ENCODE peak calls at places on chromosome 4, in six cellular contexts. A, W, U, E, D and Y are unnamed samples.

GRCh38 chr4:137664416-137664815 is 132.1 kb upstream of the PCDH18 start:
- DNase-seq in A (no peak), W (no peak), U (no peak), E (no peak), D (no peak), Y (no peak)

GRCh38 chr4:76705497-76705896 is 192.4 kb downstream of the SOWAHB start:
- DNase-seq in A (no peak), W (no peak), U (no peak), E (no peak), D (no peak), Y (no peak)

GRCh38 chr4:37480509-37480908 is 205.7 kb downstream of the RELL1 start:
- DNase-seq in A (no peak), W (no peak), U (no peak), E (no peak), D (no peak), Y (no peak)

GRCh38 chr4:102196221-102196620 is 149.1 kb downstream of the SLC39A8 start:
- DNase-seq in A (no peak), W (no peak), U (peak), E (no peak), D (no peak), Y (no peak)

GRCh38 chr4:76003620-76004019 is 3.7 kb downstream of the CXCL9 start:
- DNase-seq in A (no peak), W (no peak), U (no peak), E (no peak), D (no peak), Y (no peak)

GRCh38 chr4:109406337-109406931 is 27.2 kb upstream of the SEC24B start:
- DNase-seq in A (peak), W (peak), U (peak), E (peak), D (peak), Y (peak)

GRCh38 chr4:48742412-48742811 is 37.7 kb downstream of the FRYL start:
- DNase-seq in A (no peak), W (no peak), U (peak), E (no peak), D (no peak), Y (no peak)

GRCh38 chr4:150280081-150280950 is 202.1 kb downstream of the DCLK2 start:
- DNase-seq in A (peak), W (no peak), U (peak), E (no peak), D (peak), Y (no peak)

GRCh38 chr4:32560306-32560705 is 1840.1 kb downstream of the PCDH7 start:
- DNase-seq in A (peak), W (no peak), U (no peak), E (no peak), D (no peak), Y (no peak)

GRCh38 chr4:150160473-150160872 is 82.2 kb downstream of the DCLK2 start:
- DNase-seq in A (no peak), W (no peak), U (peak), E (no peak), D (no peak), Y (no peak)

GRCh38 chr4:304987-305680 is at the start of gene ZNF732:
- DNase-seq in A (no peak), W (no peak), U (peak), E (peak), D (peak), Y (peak)

GRCh38 chr4:5636766-5637670 is 71.3 kb downstream of the EVC2 start:
- DNase-seq in A (no peak), W (no peak), U (no peak), E (no peak), D (no peak), Y (no peak)

GRCh38 chr4:3168029-3168428 is 80.9 kb upstream of the MSANTD1 start:
- DNase-seq in A (no peak), W (no peak), U (no peak), E (peak), D (no peak), Y (peak)

GRCh38 chr4:130197946-130198345 is 1102.0 kb downstream of the C4orf33 start:
- DNase-seq in A (no peak), W (no peak), U (no peak), E (no peak), D (no peak), Y (no peak)

GRCh38 chr4:46442963-46443362 is 53.0 kb upstream of the GABRA2 start:
- DNase-seq in A (no peak), W (no peak), U (no peak), E (no peak), D (no peak), Y (no peak)

GRCh38 chr4:78336093-78336943 is 215.3 kb upstream of the ANXA3 start:
- DNase-seq in A (peak), W (no peak), U (no peak), E (peak), D (no peak), Y (no peak)

GRCh38 chr4:11704136-11704535 is 275.4 kb upstream of the HS3ST1 start:
- DNase-seq in A (no peak), W (no peak), U (no peak), E (no peak), D (no peak), Y (no peak)

GRCh38 chr4:137960371-137961050 is 281.6 kb downstream of the SLC7A11 start:
- DNase-seq in A (no peak), W (no peak), U (no peak), E (no peak), D (no peak), Y (no peak)

GRCh38 chr4:60805500-60806313 is 394.4 kb upstream of the ADGRL3 start:
- DNase-seq in A (peak), W (no peak), U (no peak), E (peak), D (peak), Y (peak)

GRCh38 chr4:8270912-8271815 is 1.6 kb downstream of the HTRA3 start:
- DNase-seq in A (no peak), W (no peak), U (no peak), E (no peak), D (no peak), Y (no peak)

GRCh38 chr4:168840386-168840763 is 169.7 kb downstream of the CBR4 start:
- DNase-seq in A (no peak), W (no peak), U (no peak), E (no peak), D (no peak), Y (no peak)

GRCh38 chr4:86608757-86609375 is 14.8 kb downstream of the PTPN13 start:
- DNase-seq in A (no peak), W (no peak), U (no peak), E (no peak), D (no peak), Y (no peak)

GRCh38 chr4:41219421-41219950 is 5.1 kb upstream of the APBB2 start:
- DNase-seq in A (no peak), W (no peak), U (no peak), E (no peak), D (no peak), Y (no peak)

GRCh38 chr4:145609494-145610427 is 9.4 kb upstream of the MMAA start:
- DNase-seq in A (peak), W (peak), U (peak), E (peak), D (peak), Y (peak)

GRCh38 chr4:107894138-107894603 is 37.2 kb upstream of the CYP2U1 start:
- DNase-seq in A (no peak), W (no peak), U (no peak), E (no peak), D (peak), Y (no peak)

GRCh38 chr4:183658362-183659028 is 490 bp downstream of the RWDD4 start:
- DNase-seq in A (peak), W (no peak), U (peak), E (peak), D (no peak), Y (peak)

GRCh38 chr4:68283095-68283494 is 37.6 kb upstream of the TMPRSS11B start:
- DNase-seq in A (no peak), W (no peak), U (no peak), E (no peak), D (no peak), Y (no peak)

DNA sequence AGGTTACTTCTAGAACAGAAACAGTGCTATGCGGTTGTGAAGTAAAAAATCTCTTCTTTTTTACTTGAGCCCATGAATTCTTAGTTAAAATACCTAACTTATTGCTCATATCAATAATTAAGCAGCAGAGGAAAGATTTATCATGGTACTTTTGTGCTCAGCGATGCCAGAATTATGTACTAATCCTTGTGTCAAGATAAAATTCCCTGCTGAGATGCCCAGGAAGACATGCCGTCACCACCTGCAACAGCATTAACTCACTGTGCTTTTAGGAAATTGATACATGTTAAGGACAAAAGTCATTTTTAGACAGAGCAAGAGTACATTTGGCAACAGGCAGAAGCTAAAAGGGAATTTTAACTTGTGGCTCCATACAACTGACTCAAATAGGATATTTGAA is 138.9 kb downstream of the NPNT start:
- DNase-seq in A (no peak), W (no peak), U (no peak), E (no peak), D (no peak), Y (no peak)
- H2AFZ ChIP-seq in A (no peak), W (no peak), U (no peak), E (no peak), D (no peak), Y (no peak)

GRCh38 chr4:38663021-38663800 is 788 bp upstream of the KLF3 start:
- DNase-seq in A (no peak), W (no peak), U (peak), E (peak), D (peak), Y (no peak)

GRCh38 chr4:38667005-38667771 is 3.2 kb downstream of the KLF3 start:
- DNase-seq in A (peak), W (peak), U (peak), E (peak), D (peak), Y (peak)

GRCh38 chr4:38663801-38664703 is at the start of gene KLF3:
- DNase-seq in A (peak), W (peak), U (peak), E (peak), D (peak), Y (peak)

GRCh38 chr4:38665846-38666490 is 2.0 kb downstream of the KLF3 start:
- DNase-seq in A (no peak), W (no peak), U (peak), E (no peak), D (no peak), Y (no peak)

DNA sequence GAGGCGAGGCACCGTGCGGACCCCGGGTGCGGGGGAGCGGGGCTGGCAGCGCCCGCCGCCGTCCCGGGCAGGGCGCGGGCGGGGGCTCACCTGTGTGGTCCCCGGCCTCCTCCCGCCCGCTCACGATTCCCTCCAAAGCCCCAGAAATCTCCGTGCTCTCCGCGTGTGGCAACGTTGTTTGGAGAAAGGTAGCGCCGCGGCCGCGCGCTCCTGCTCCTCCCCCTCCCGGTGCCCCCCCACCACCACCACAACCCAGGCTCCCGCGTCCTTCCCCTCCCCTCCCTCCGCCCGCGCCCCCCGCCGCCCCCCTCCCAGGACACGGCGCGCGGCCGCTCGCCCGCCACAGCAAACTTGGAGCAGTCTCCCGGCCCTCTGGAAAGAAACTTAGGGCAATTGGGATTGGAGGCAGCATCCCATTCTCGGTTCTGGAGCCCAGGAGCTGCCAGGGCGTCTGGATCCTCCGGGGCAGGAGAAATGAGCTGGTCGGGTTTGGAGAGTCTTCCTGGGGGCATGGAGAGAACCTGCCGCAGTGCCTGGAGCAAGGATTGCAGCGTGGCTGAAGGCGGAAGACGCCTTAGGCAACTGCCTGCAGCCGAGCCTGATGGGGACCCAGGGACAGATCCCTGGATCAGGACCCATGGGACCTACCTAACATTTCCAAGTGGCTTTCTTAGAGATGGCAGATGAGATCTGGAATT is 854 bp downstream of the KLF3 start:
- DNase-seq in A (peak), W (no peak), U (peak), E (peak), D (peak), Y (peak)
- H2AFZ ChIP-seq in A (no peak), W (no peak), U (no peak), E (no peak), D (peak), Y (no peak)

GRCh38 chr4:38855466-38855865 is 1.2 kb downstream of the TLR6 start:
- DNase-seq in A (no peak), W (no peak), U (no peak), E (no peak), D (no peak), Y (no peak)
- H2AFZ ChIP-seq in A (no peak), W (peak), U (no peak), E (peak), D (no peak), Y (no peak)

DNA sequence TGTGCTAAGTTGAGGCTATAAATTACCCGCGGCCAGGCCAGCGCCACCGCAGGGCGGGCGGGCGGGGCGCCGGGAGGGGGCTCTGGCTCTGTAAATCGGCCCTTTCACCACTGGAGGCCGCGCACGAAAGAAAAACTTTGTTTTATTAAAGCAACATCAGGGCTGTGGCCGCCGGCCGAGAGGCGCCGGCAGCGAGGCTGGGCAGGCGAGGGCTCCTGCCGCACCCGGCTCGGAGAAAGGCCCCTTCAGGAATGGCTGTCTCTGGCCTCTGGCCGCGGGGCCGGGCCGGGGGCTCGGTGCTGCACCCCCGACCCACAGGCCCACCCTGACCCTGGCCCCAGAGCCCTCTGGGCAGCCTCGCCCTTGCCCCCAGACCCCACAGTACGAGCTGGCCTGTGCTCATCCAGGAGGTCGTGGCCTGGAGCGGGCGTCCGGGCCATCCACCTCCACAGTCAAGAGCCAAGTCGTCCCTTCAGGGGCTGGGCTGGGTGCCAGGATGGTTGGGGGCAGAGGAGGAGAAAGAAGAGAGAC is 29.5 kb upstream of the FGFR3 start:
- DNase-seq in A (peak), W (no peak), U (peak), E (peak), D (no peak), Y (peak)
- H2AFZ ChIP-seq in A (peak), W (no peak), U (peak), E (peak), D (peak), Y (no peak)

DNA sequence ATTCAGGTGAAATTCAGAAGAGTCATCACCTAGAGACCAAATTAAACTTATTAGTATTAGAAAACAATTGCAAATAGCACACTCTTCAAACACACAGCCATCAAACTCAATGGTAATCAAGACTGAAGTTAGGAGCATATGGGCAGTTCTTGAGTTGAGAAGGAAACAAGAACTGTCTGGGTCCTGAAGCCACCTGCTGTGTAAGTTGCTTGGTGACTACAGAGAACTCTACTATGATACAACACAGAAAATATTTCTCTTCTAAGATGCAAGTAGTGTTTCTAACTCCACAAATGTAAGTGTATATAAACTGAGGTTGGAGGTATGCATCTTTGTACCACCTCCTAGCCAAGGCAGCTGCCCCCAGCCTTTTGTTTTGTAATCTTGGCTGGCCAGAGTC is 325 bp upstream of the PF4V1 start:
- DNase-seq in A (no peak), W (no peak), U (no peak), E (no peak), D (no peak), Y (no peak)
- H2AFZ ChIP-seq in A (no peak), W (no peak), U (peak), E (no peak), D (no peak), Y (no peak)

DNA sequence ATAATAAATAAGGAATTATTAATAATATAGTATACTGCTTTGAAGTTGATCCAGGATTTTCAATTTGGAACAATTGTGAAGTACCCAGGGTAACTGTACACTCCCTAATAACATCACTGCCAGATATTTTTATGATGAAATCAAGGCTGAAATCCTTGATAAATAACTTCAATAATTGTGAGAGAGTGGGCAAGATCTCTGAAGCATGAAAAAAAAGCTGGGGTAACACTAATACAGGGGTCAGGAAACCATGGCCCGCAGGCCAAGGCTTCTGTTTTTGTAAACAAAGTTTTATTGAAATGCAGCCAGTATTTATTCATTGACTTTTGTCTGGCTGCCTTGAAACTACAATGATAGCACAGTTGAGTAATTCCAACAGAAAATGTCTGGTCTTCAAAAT is 41.6 kb downstream of the CPEB2 start:
- DNase-seq in A (no peak), W (no peak), U (no peak), E (no peak), D (no peak), Y (no peak)
- H2AFZ ChIP-seq in A (no peak), W (no peak), U (no peak), E (no peak), D (no peak), Y (no peak)